ENCODE peak calls at places on chromosomes 12 and 14, in ten cellular contexts. G is stomach; H is activated T-cell treated with anti-CD3 and anti-CD28 coated beads, Interleukin-2, amount 50 U/mL, for 72 hours; D is GM23338; I is substantia nigra; C is epithelial cell of esophagus; F is occipital lobe; P is mesenchymal stem cell; B is activated CD8-positive, alpha-beta memory T cell treated with anti-CD3 and anti-CD28 coated beads for 1 hour; E is Calu3. L is an unnamed sample.
A peak's percentile ranks its signal among the peaks of the same experiment; 100 is the strongest.

GRCh38 chr14:61196792-61197191 is 84.3 kb downstream of the TMEM30B start:
- DNase-seq in G (no peak), H (no peak), D (no peak), I (no peak), C (peak; percentile 33), F (no peak), P (no peak), B (no peak), E (peak; percentile 4), L (no peak)

GRCh38 chr14:101480747-101481530 is 80.4 kb upstream of the DIO3 start:
- DNase-seq in G (peak; percentile 15), H (no peak), D (no peak), I (no peak), C (peak; percentile 89), F (no peak), P (no peak), B (no peak), E (peak; percentile 42), L (peak; percentile 20)

GRCh38 chr14:100222219-100223093 is 16.5 kb upstream of the YY1 start:
- DNase-seq in G (no peak), H (no peak), D (peak; percentile 38), I (no peak), C (no peak), F (no peak), P (no peak), B (no peak), E (no peak), L (no peak)

GRCh38 chr12:65741662-65742480 is 82.4 kb upstream of the HMGA2 start:
- DNase-seq in G (no peak), H (peak; percentile 14), D (peak; percentile 79), I (no peak), C (peak; percentile 48), F (peak; percentile 2), P (peak; percentile 70), B (no peak), E (peak; percentile 41), L (no peak)

GRCh38 chr14:89342049-89342448 is 75.0 kb downstream of the FOXN3 start:
- DNase-seq in G (no peak), H (no peak), D (no peak), I (no peak), C (no peak), F (no peak), P (no peak), B (no peak), E (no peak), L (no peak)

GRCh38 chr12:84638811-84639368 is 273.7 kb downstream of the SLC6A15 start:
- DNase-seq in G (no peak), H (no peak), D (no peak), I (no peak), C (peak; percentile 71), F (no peak), P (peak; percentile 19), B (no peak), E (no peak), L (no peak)

GRCh38 chr12:77625441-77625840 is 205.3 kb upstream of the NAV3 start:
- DNase-seq in G (no peak), H (no peak), D (no peak), I (no peak), C (peak; percentile 94), F (no peak), P (peak; percentile 24), B (no peak), E (no peak), L (no peak)

GRCh38 chr12:100375023-100375737 is 18.3 kb downstream of the SLC17A8 start:
- DNase-seq in G (peak; percentile 48), H (no peak), D (peak; percentile 18), I (peak; percentile 78), C (no peak), F (peak; percentile 71), P (no peak), B (no peak), E (no peak), L (peak; percentile 34)

GRCh38 chr14:68951051-68951797 is 27.9 kb downstream of the ACTN1 start:
- DNase-seq in G (peak; percentile 81), H (no peak), D (no peak), I (no peak), C (peak; percentile 100), F (no peak), P (peak; percentile 99), B (no peak), E (peak; percentile 89), L (peak; percentile 85)

GRCh38 chr12:3225154-3225795 is 148.1 kb downstream of the TSPAN9 start:
- DNase-seq in G (no peak), H (no peak), D (no peak), I (no peak), C (no peak), F (no peak), P (peak; percentile 92), B (no peak), E (no peak), L (no peak)

GRCh38 chr14:101008196-101008595 is 104.7 kb upstream of the RTL1 start:
- DNase-seq in G (no peak), H (no peak), D (no peak), I (no peak), C (no peak), F (no peak), P (no peak), B (no peak), E (no peak), L (no peak)

GRCh38 chr12:15650399-15651128 is 138.6 kb downstream of the EPS8 start:
- DNase-seq in G (no peak), H (no peak), D (no peak), I (no peak), C (no peak), F (no peak), P (peak; percentile 51), B (no peak), E (no peak), L (no peak)

GRCh38 chr12:121334513-121335343 is 17.5 kb downstream of the ANAPC5 start:
- DNase-seq in G (no peak), H (peak; percentile 24), D (peak; percentile 86), I (no peak), C (peak; percentile 79), F (peak; percentile 2), P (peak; percentile 76), B (no peak), E (peak; percentile 37), L (peak; percentile 27)

GRCh38 chr14:71317385-71318096 is 410.3 kb downstream of the PCNX1 start:
- DNase-seq in G (no peak), H (no peak), D (no peak), I (no peak), C (no peak), F (no peak), P (no peak), B (no peak), E (no peak), L (no peak)

GRCh38 chr12:110347767-110348166 is 55.7 kb downstream of the ANAPC7 start:
- DNase-seq in G (no peak), H (no peak), D (no peak), I (no peak), C (no peak), F (no peak), P (no peak), B (no peak), E (no peak), L (no peak)

GRCh38 chr12:96578526-96579125 is 89.2 kb downstream of the CFAP54 start:
- DNase-seq in G (no peak), H (peak; percentile 6), D (peak; percentile 82), I (no peak), C (peak; percentile 56), F (no peak), P (peak; percentile 65), B (no peak), E (peak; percentile 20), L (no peak)

GRCh38 chr12:120546050-120546386 is 11.9 kb downstream of the RNF10 start:
- DNase-seq in G (no peak), H (no peak), D (no peak), I (no peak), C (no peak), F (no peak), P (no peak), B (no peak), E (no peak), L (no peak)

GRCh38 chr12:59973515-59973914 is 377.7 kb downstream of the SLC16A7 start:
- DNase-seq in G (no peak), H (no peak), D (no peak), I (no peak), C (peak; percentile 62), F (no peak), P (peak; percentile 59), B (no peak), E (no peak), L (no peak)

GRCh38 chr14:24251880-24252288 is 9.5 kb upstream of the TINF2 start:
- DNase-seq in G (no peak), H (no peak), D (peak; percentile 36), I (no peak), C (peak; percentile 39), F (no peak), P (peak; percentile 78), B (no peak), E (no peak), L (no peak)

GRCh38 chr12:32043928-32044549 is 62.6 kb upstream of the BICD1 start:
- DNase-seq in G (no peak), H (no peak), D (peak; percentile 56), I (no peak), C (peak; percentile 50), F (no peak), P (no peak), B (no peak), E (no peak), L (no peak)

GRCh38 chr12:19236656-19237055 is 107.1 kb downstream of the PLEKHA5 start:
- DNase-seq in G (no peak), H (no peak), D (no peak), I (no peak), C (peak; percentile 67), F (no peak), P (peak; percentile 40), B (no peak), E (no peak), L (no peak)

GRCh38 chr12:94150483-94151225 is 2.3 kb downstream of the PLXNC1 start:
- DNase-seq in G (peak; percentile 31), H (peak; percentile 53), D (peak; percentile 46), I (no peak), C (no peak), F (no peak), P (no peak), B (peak; percentile 17), E (no peak), L (peak; percentile 53)

GRCh38 chr14:68899033-68899603 is 80.0 kb downstream of the ACTN1 start:
- DNase-seq in G (no peak), H (peak; percentile 11), D (no peak), I (no peak), C (no peak), F (no peak), P (no peak), B (no peak), E (no peak), L (no peak)

GRCh38 chr12:106048016-106048415 is 90.7 kb downstream of the NUAK1 start:
- DNase-seq in G (no peak), H (no peak), D (no peak), I (no peak), C (no peak), F (no peak), P (no peak), B (no peak), E (no peak), L (no peak)

GRCh38 chr12:72491399-72491798 is 219.2 kb downstream of the TRHDE start:
- DNase-seq in G (no peak), H (no peak), D (no peak), I (no peak), C (no peak), F (no peak), P (no peak), B (no peak), E (no peak), L (no peak)

GRCh38 chr12:8465597-8465996 is 9.8 kb downstream of the CLEC6A start:
- DNase-seq in G (no peak), H (no peak), D (no peak), I (no peak), C (no peak), F (no peak), P (no peak), B (no peak), E (no peak), L (no peak)

GRCh38 chr14:104239866-104240301 is 101.5 kb downstream of the KIF26A start:
- DNase-seq in G (peak; percentile 24), H (no peak), D (no peak), I (no peak), C (no peak), F (no peak), P (no peak), B (no peak), E (no peak), L (no peak)

GRCh38 chr12:94405378-94406116 is 54.1 kb downstream of the CEP83 start:
- DNase-seq in G (no peak), H (no peak), D (no peak), I (no peak), C (no peak), F (no peak), P (peak; percentile 13), B (no peak), E (no peak), L (no peak)